ENCODE peak calls at places on chromosomes 13 and 19, in ten cellular contexts. V is T-helper 17 cell, U is lower leg skin, P is dorsolateral prefrontal cortex, O is nephron progenitor cell, N is astrocyte of the hippocampus, Y is omental fat pad, I is NCI-H345, D is anterior cingulate cortex, E is HS-27A. J is an unnamed sample.

GRCh38 chr13:108615241-108615640 is 14.2 kb upstream of the MYO16 start:
- DNase-seq in V (no peak), U (no peak), P (no peak), O (no peak), N (no peak), Y (no peak), I (no peak), D (no peak), E (no peak), J (no peak)

GRCh38 chr19:53332484-53332883 is 1.1 kb upstream of the ZNF845 start:
- DNase-seq in V (no peak), U (peak), P (no peak), O (no peak), N (no peak), Y (no peak), I (no peak), D (no peak), E (no peak), J (no peak)

GRCh38 chr13:79997244-79997643 is 343.7 kb downstream of the SPRY2 start:
- DNase-seq in V (no peak), U (no peak), P (no peak), O (no peak), N (no peak), Y (no peak), I (no peak), D (no peak), E (no peak), J (no peak)

GRCh38 chr13:110244096-110244830 is 62.7 kb downstream of the COL4A1 start:
- DNase-seq in V (no peak), U (peak), P (no peak), O (no peak), N (no peak), Y (no peak), I (no peak), D (no peak), E (no peak), J (no peak)

GRCh38 chr19:37506387-37507166 is at the start of gene ZNF793:
- DNase-seq in V (peak), U (peak), P (peak), O (peak), N (peak), Y (peak), I (peak), D (peak), E (no peak), J (peak)

GRCh38 chr19:38031423-38031770 is 124.4 kb downstream of the SIPA1L3 start:
- DNase-seq in V (no peak), U (no peak), P (no peak), O (no peak), N (peak), Y (no peak), I (no peak), D (no peak), E (peak), J (no peak)

GRCh38 chr13:69595181-69595580 is 512.4 kb upstream of the ATXN8OS start:
- DNase-seq in V (no peak), U (no peak), P (no peak), O (no peak), N (no peak), Y (no peak), I (no peak), D (no peak), E (no peak), J (no peak)

GRCh38 chr13:31182987-31183386 is 16.8 kb upstream of the B3GLCT start:
- DNase-seq in V (no peak), U (no peak), P (no peak), O (no peak), N (no peak), Y (no peak), I (no peak), D (no peak), E (no peak), J (no peak)

GRCh38 chr19:8251025-8251472 is 41.9 kb downstream of the CERS4 start:
- DNase-seq in V (no peak), U (peak), P (peak), O (no peak), N (peak), Y (no peak), I (no peak), D (peak), E (no peak), J (no peak)

GRCh38 chr19:40416918-40417713 is 3.9 kb upstream of the PRX start:
- DNase-seq in V (no peak), U (peak), P (no peak), O (no peak), N (peak), Y (no peak), I (no peak), D (no peak), E (no peak), J (no peak)